ENCODE peak calls at places on chromosome 1, in ten cellular contexts. O, W, Y, M, P, L, U, R, Z and H are unnamed samples.

GRCh38 chr1:9922342-9922741 is 12.3 kb upstream of the CTNNBIP1 start:
- DNase-seq in Y (peak; percentile 65), M (no peak), L (no peak), W (no peak), O (no peak), Z (no peak), P (no peak), U (no peak), R (no peak), H (no peak)

GRCh38 chr1:153881764-153882163 is 41.0 kb downstream of the GATAD2B start:
- DNase-seq in P (no peak), O (no peak), Z (no peak), M (peak; percentile 21), R (no peak), U (no peak), L (peak; percentile 89), Y (no peak), W (peak; percentile 25), H (no peak)

GRCh38 chr1:41953291-41953690 is 34.6 kb upstream of the HIVEP3 start:
- DNase-seq in P (no peak), R (no peak), Y (no peak), M (no peak), L (no peak), W (no peak), Z (no peak), U (no peak), O (no peak), H (no peak)

GRCh38 chr1:119743776-119744597 is 24.7 kb downstream of the HMGCS2 start:
- DNase-seq in Y (peak; percentile 83), W (peak; percentile 46), L (peak; percentile 22), R (peak; percentile 62), M (peak; percentile 89), O (peak; percentile 64), P (peak; percentile 10), U (peak; percentile 14), Z (peak; percentile 74), H (no peak)

GRCh38 chr1:18794561-18794960 is 64.9 kb downstream of the TAS1R2 start:
- DNase-seq in O (no peak), W (no peak), P (no peak), R (no peak), L (no peak), U (no peak), Y (peak; percentile 92), Z (peak; percentile 18), M (no peak), H (no peak)

GRCh38 chr1:197435224-197435623 is 167.2 kb downstream of the CRB1 start:
- DNase-seq in M (no peak), L (no peak), P (no peak), Y (no peak), Z (no peak), W (no peak), O (no peak), R (no peak), U (no peak), H (no peak)

GRCh38 chr1:175338447-175339135 is 146.0 kb upstream of the KIAA0040 start:
- DNase-seq in O (peak; percentile 68), P (peak; percentile 34), L (no peak), Z (no peak), W (no peak), R (no peak), U (peak; percentile 7), Y (peak; percentile 94), M (no peak), H (no peak)

GRCh38 chr1:23657659-23658275 is 33.8 kb upstream of the RPL11 start:
- DNase-seq in R (peak; percentile 54), Y (peak; percentile 94), W (no peak), P (no peak), Z (peak; percentile 56), L (peak; percentile 39), M (no peak), O (peak; percentile 62), U (no peak), H (peak; percentile 89)

GRCh38 chr1:156164465-156164831 is 11.1 kb downstream of the SEMA4A start:
- DNase-seq in U (no peak), O (no peak), R (no peak), W (no peak), L (no peak), Y (no peak), Z (no peak), P (no peak), M (no peak), H (no peak)

GRCh38 chr1:244021427-244021826 is 29.7 kb upstream of the ZBTB18 start:
- DNase-seq in O (no peak), R (no peak), U (no peak), Y (no peak), P (no peak), M (no peak), W (no peak), L (no peak), Z (no peak), H (no peak)

GRCh38 chr1:93722081-93723031 is 40.7 kb upstream of the BCAR3 start:
- DNase-seq in O (no peak), U (no peak), M (no peak), Z (no peak), L (no peak), W (no peak), P (no peak), R (no peak), Y (no peak), H (no peak)